ENCODE peak calls at places on chromosomes 3 and 15, in ten cellular contexts. U is tibial nerve, Q is ovary, K is heart left ventricle, B is WERI-Rb-1, E is stomach, F is keratinocyte, V is cardiac muscle cell, H is upper lobe of right lung, T is fibroblast of lung. Y is an unnamed sample. For H3K36me3, the result is how much of the 10 kb centered on the place peaks cover.

GRCh38 chr3:66851894-66852613 is 146.1 kb upstream of the KBTBD8 start:
- DNase-seq in E (no peak), F (no peak), T (peak), B (no peak), U (no peak), H (no peak), Q (no peak), K (no peak), V (no peak), Y (no peak)

GRCh38 chr15:62742409-62743171 is 300.0 kb upstream of the TPM1 start:
- DNase-seq in E (peak), T (peak), F (no peak), V (peak), Q (peak), K (peak), H (no peak), B (peak), U (peak), Y (peak)

GRCh38 chr15:59315914-59316428 is 56.7 kb downstream of the MYO1E start:
- DNase-seq in E (no peak), B (no peak), Q (no peak), H (no peak), K (no peak), F (no peak), U (no peak), V (peak), T (peak), Y (peak)

GRCh38 chr15:57356636-57357035 is 19.7 kb upstream of the CGNL1 start:
- DNase-seq in K (no peak), B (no peak), Q (no peak), H (no peak), E (no peak), F (peak), T (peak), U (no peak), V (peak), Y (peak)

GRCh38 chr15:75349851-75350588 is 3.2 kb downstream of the NEIL1 start:
- DNase-seq in T (no peak), Q (peak), K (peak), V (no peak), U (no peak), F (no peak), E (peak), H (peak), B (no peak), Y (no peak)

GRCh38 chr3:139561959-139562676 is 22.6 kb upstream of the RBP1 start:
- DNase-seq in V (peak), B (peak), K (peak), H (no peak), U (no peak), Q (peak), E (no peak), T (peak), F (peak), Y (no peak)

GRCh38 chr3:54870423-54870822 is 57.4 kb downstream of the LRTM1 start:
- DNase-seq in E (no peak), K (no peak), F (no peak), T (peak), Q (no peak), B (peak), U (no peak), H (no peak), V (peak), Y (peak)

GRCh38 chr3:142863010-142863787 is 25.7 kb downstream of the PCOLCE2 start:
- DNase-seq in Q (no peak), T (peak), V (no peak), H (no peak), E (no peak), K (no peak), B (no peak), U (no peak), F (no peak), Y (no peak)

GRCh38 chr3:18946524-18946923 is 201.8 kb upstream of the KCNH8 start:
- DNase-seq in T (no peak), K (no peak), F (no peak), E (no peak), U (no peak), H (no peak), V (no peak), B (peak), Q (no peak), Y (no peak)
- TF ChIP-seq CTCF in T (no peak), K (no peak), F (peak), E (no peak), U (no peak), H (no peak), V (no peak), B (peak), Q (no peak), Y (no peak)

GRCh38 chr15:96171842-96172241 is 158.7 kb upstream of the NR2F2 start:
- DNase-seq in K (no peak), B (no peak), H (no peak), T (peak), Q (no peak), U (no peak), F (no peak), E (no peak), V (no peak), Y (no peak)
- H3K4me3 ChIP-seq in K (no peak), B (no peak), H (no peak), T (no peak), Q (no peak), U (no peak), F (no peak), E (no peak), V (no peak), Y (no peak)

DNA sequence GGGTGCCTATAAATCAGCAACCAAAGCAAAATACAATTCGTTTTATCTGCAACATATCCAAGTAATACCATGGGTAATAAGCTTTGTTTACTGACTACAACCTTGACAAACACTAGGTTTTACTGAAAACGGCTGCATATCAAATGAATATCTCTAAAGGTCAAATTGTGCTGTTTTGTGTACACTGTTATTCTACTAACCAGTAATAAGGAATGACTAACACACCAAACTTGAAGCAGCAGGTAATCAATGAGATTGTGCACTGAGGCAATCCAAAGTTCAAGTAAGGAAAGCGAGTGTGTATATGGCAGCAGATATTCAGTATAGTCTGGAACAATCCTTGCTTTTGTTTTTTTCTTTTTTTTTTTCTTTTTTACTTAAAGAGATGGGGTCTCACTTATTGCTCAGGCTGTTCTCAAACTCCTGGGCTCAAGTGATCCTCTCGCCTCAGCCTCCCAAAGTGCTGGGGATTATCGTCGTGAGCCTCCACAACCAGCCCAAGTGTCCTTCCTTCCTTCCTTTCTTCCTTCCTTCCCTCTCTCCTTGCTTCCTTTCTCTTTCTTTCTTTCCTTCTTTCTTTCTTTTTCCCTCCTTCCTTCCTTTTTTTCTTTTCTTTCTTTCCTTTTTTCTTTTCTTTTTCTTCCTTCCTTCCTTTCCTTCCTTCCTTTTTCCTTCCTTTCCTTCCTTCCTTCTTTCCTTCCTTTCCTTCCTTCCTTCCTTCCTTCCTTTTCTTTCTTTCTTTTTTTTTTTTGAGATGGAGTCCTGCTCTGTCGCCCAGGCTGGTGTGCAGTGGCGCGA is 34.9 kb downstream of the AP3S2 start:
- DNase-seq in U (no peak), K (no peak), E (no peak), B (no peak), T (no peak), Q (no peak), H (no peak), V (no peak), F (no peak), Y (no peak)
- H3K36me3 ChIP-seq in U (half or more), K (under half), E (under half), B (under half), T (under half), Q (under half), H (under half), V (under half), F (under half), Y (under half)

GRCh38 chr3:57583544-57583943 is 13.6 kb downstream of the ARF4 start:
- DNase-seq in T (no peak), E (no peak), U (no peak), K (no peak), V (no peak), Q (no peak), H (no peak), B (no peak), F (no peak), Y (no peak)

GRCh38 chr3:57586778-57587177 is 10.4 kb downstream of the ARF4 start:
- DNase-seq in B (no peak), F (no peak), Q (no peak), H (no peak), T (no peak), U (no peak), E (no peak), V (no peak), K (no peak), Y (no peak)

GRCh38 chr3:57587946-57588345 is 9.2 kb downstream of the ARF4 start:
- DNase-seq in H (no peak), U (no peak), E (no peak), T (no peak), Q (no peak), V (peak), K (no peak), F (no peak), B (no peak), Y (no peak)

GRCh38 chr3:57577786-57578185 is 19.4 kb downstream of the ARF4 start:
- DNase-seq in B (no peak), F (no peak), U (no peak), E (no peak), K (no peak), Q (no peak), T (no peak), H (no peak), V (no peak), Y (no peak)

DNA sequence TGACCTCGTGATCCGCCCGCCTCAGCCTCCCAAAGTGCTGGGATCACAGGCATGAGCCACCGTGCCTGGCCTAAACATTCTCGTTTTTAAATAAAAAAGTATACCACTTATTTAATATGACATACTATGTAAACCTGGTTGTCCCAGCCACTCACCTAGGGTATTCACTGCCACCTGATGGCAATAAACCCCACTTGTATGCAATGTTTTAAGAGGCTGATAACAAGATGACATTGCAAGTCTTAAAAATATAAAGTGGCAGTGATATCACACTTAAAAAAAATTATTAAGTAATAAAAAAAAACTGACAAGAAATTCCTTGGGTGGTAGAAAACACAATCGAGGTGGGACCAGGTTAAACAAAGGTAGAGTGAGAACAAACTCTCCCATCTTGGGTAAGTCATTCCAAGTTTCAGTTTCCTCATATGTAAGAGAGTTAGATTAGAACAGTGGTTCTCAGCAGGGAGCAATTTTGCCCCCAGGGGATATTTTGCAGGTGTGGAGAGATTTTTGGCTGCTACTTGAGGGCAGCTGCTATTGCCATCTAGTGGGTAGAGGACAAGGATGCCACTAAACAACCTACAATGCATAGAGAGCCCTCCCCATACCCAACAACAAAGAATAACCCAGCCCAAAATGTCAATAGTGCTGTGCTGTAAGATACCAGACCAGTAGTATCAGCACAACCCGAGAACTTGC is 14.5 kb downstream of the ARF4 start:
- DNase-seq in Q (no peak), H (no peak), F (no peak), K (no peak), U (no peak), B (no peak), T (no peak), V (no peak), E (no peak), Y (no peak)
- TF ChIP-seq CTCF in Q (no peak), H (no peak), F (peak), K (peak), U (no peak), B (peak), T (no peak), V (peak), E (no peak), Y (no peak)